ENCODE peak calls at places on chromosomes 11 and 22, in seven cellular contexts. B, D, M, C, W, A and V are unnamed samples.
A peak's percentile ranks its signal among the peaks of the same experiment; 100 is the strongest.

GRCh38 chr11:93740031-93740801 is 1.1 kb downstream of the TAF1D start:
- DNase-seq in C (peak; percentile 16), M (no peak), A (no peak), W (peak; percentile 20), D (no peak), B (no peak), V (peak; percentile 22)

GRCh38 chr11:6455070-6455469 is 14.3 kb upstream of the HPX start:
- DNase-seq in C (no peak), W (no peak), M (no peak), B (no peak), A (no peak), D (no peak), V (no peak)

GRCh38 chr11:121722431-121723256 is 269.9 kb upstream of the SORL1-AS1 start:
- DNase-seq in D (no peak), B (peak; percentile 74), C (no peak), M (peak; percentile 98), A (no peak), W (peak; percentile 80), V (no peak)

GRCh38 chr11:90176069-90176468 is 41.6 kb downstream of the NAALAD2 start:
- DNase-seq in A (no peak), B (no peak), W (no peak), D (no peak), M (no peak), C (no peak), V (no peak)

GRCh38 chr22:19806213-19807160 is 45.9 kb downstream of the TBX1 start:
- DNase-seq in B (no peak), M (no peak), C (no peak), A (no peak), W (no peak), D (no peak), V (no peak)

GRCh38 chr22:44931077-44931540 is 78.7 kb downstream of the PHF21B start:
- DNase-seq in B (peak; percentile 12), A (no peak), W (peak; percentile 13), C (no peak), D (no peak), M (peak; percentile 5), V (no peak)

GRCh38 chr11:126153999-126154398 is 57.5 kb downstream of the RPUSD4 start:
- DNase-seq in B (peak; percentile 60), A (no peak), M (no peak), W (no peak), C (no peak), D (no peak), V (no peak)

GRCh38 chr11:66857234-66857926 is 516 bp downstream of the LRFN4 start:
- DNase-seq in A (no peak), C (no peak), D (no peak), M (no peak), W (no peak), B (no peak), V (no peak)

GRCh38 chr11:34262601-34263081 is 95.2 kb downstream of the ABTB2 start:
- DNase-seq in D (no peak), W (no peak), B (no peak), C (no peak), M (peak; percentile 98), A (no peak), V (no peak)

GRCh38 chr22:19043111-19044085 is 78.8 kb downstream of the DGCR2 start:
- DNase-seq in W (no peak), A (no peak), B (no peak), C (no peak), M (no peak), D (no peak), V (no peak)

GRCh38 chr11:125202977-125203376 is 38.4 kb downstream of the PKNOX2 start:
- DNase-seq in W (no peak), D (no peak), C (no peak), A (no peak), M (no peak), B (no peak), V (no peak)

GRCh38 chr11:36817336-36817965 is 219.4 kb upstream of the RAG2 start:
- DNase-seq in A (no peak), M (no peak), D (no peak), C (no peak), B (no peak), W (no peak), V (no peak)

GRCh38 chr11:27213232-27213660 is 149.8 kb downstream of the CCDC34 start:
- DNase-seq in M (peak; percentile 31), D (no peak), B (peak; percentile 91), W (peak; percentile 46), A (no peak), C (no peak), V (no peak)

GRCh38 chr11:7651140-7651551 is 22.2 kb downstream of the CYB5R2 start:
- DNase-seq in D (no peak), C (no peak), W (no peak), M (peak; percentile 80), A (no peak), B (no peak), V (no peak)

GRCh38 chr22:19524170-19525115 is at the start of gene CLDN5:
- DNase-seq in W (peak; percentile 38), M (no peak), C (no peak), B (no peak), A (no peak), D (no peak), V (no peak)

GRCh38 chr11:10908215-10908990 is 50.5 kb upstream of the ZBED5 start:
- DNase-seq in C (no peak), A (no peak), W (no peak), M (no peak), D (no peak), B (peak; percentile 65), V (no peak)

GRCh38 chr22:20117656-20118571 is 888 bp upstream of the TRMT2A start:
- DNase-seq in A (peak; percentile 51), B (no peak), W (peak; percentile 43), C (peak; percentile 78), M (no peak), D (peak; percentile 63), V (peak; percentile 52)

GRCh38 chr22:25223269-25223850 is 3.9 kb downstream of the CRYBB2 start:
- DNase-seq in B (no peak), W (no peak), M (no peak), A (no peak), C (no peak), D (no peak), V (no peak)

GRCh38 chr22:38172489-38173155 is 9.0 kb downstream of the PLA2G6 start:
- DNase-seq in W (no peak), C (no peak), B (no peak), M (peak; percentile 73), A (peak; percentile 68), D (peak; percentile 50), V (peak; percentile 45)

GRCh38 chr11:2521081-2521480 is 76.3 kb downstream of the KCNQ1 start:
- DNase-seq in A (no peak), C (no peak), M (no peak), D (no peak), B (no peak), W (no peak), V (no peak)

GRCh38 chr22:39601180-39601535 is 30.6 kb downstream of the CACNA1I start:
- DNase-seq in D (no peak), M (no peak), A (no peak), W (no peak), C (no peak), B (no peak), V (no peak)

GRCh38 chr11:86800076-86800955 is at the start of gene PRSS23:
- DNase-seq in B (peak; percentile 40), A (peak; percentile 11), D (no peak), C (peak; percentile 33), M (no peak), W (peak; percentile 88), V (no peak)

GRCh38 chr11:16155448-16155847 is 200.9 kb downstream of the SOX6 start:
- DNase-seq in B (no peak), W (no peak), M (no peak), C (no peak), D (no peak), A (no peak), V (no peak)

GRCh38 chr11:2589538-2589934 is 110.3 kb downstream of the KCNQ1OT1 start:
- DNase-seq in B (no peak), A (no peak), D (no peak), W (no peak), M (no peak), C (no peak), V (no peak)

GRCh38 chr11:111726301-111726713 is 39.9 kb downstream of the PPP2R1B start:
- DNase-seq in C (no peak), M (no peak), D (no peak), B (no peak), A (no peak), W (no peak), V (no peak)

GRCh38 chr22:41772645-41773044 is 27.8 kb upstream of the CCDC134 start:
- DNase-seq in D (no peak), C (no peak), B (no peak), A (no peak), M (no peak), W (no peak), V (no peak)